ENCODE peak calls at places on chromosomes 7 and 10, in five cellular contexts. X is suprapubic skin, B is transverse colon, U is stomach, F is esophagus muscularis mucosa. L is an unnamed sample. For H3K4me1, the result is how much of the 10 kb centered on the place peaks cover.

GRCh38 chr7:30705596-30705995 is 23.3 kb upstream of the CRHR2 start:
- DNase-seq in X (no peak), B (no peak), U (no peak), F (no peak), L (no peak)

GRCh38 chr10:36666451-36666850 is 458.9 kb upstream of the ANKRD30A start:
- DNase-seq in X (no peak), B (no peak), U (no peak), F (no peak), L (no peak)

GRCh38 chr10:19209319-19209718 is 160.7 kb downstream of the MALRD1 start:
- DNase-seq in X (no peak), B (no peak), U (no peak), F (no peak), L (no peak)

GRCh38 chr10:4246881-4247358 is 461.9 kb upstream of the KLF6 start:
- DNase-seq in X (no peak), B (no peak), U (no peak), F (no peak), L (no peak)

GRCh38 chr7:132417037-132417906 is 159.0 kb downstream of the PLXNA4 start:
- DNase-seq in X (no peak), B (no peak), U (no peak), F (no peak), L (no peak)

GRCh38 chr7:46034056-46034768 is 113.1 kb upstream of the IGFBP3 start:
- DNase-seq in X (no peak), B (no peak), U (no peak), F (no peak), L (no peak)

GRCh38 chr10:123926401-123927264 is 35.0 kb upstream of the CPXM2 start:
- DNase-seq in X (no peak), B (no peak), U (no peak), F (no peak), L (no peak)

GRCh38 chr7:139635521-139636240 is 112.2 kb downstream of the CLEC2L start:
- DNase-seq in X (no peak), B (no peak), U (no peak), F (no peak), L (no peak)

GRCh38 chr7:146864644-146865043 is 748.0 kb downstream of the CNTNAP2 start:
- DNase-seq in X (no peak), B (no peak), U (no peak), F (no peak), L (no peak)

GRCh38 chr10:21364196-21365114 is 161.0 kb downstream of the SKIDA1 start:
- DNase-seq in X (no peak), B (peak), U (no peak), F (no peak), L (no peak)

GRCh38 chr7:128919241-128919640 is 8.7 kb upstream of the KCP start:
- DNase-seq in X (peak), B (no peak), U (no peak), F (no peak), L (peak)

GRCh38 chr7:143934526-143935340 is at the start of gene OR2F2:
- DNase-seq in X (no peak), B (no peak), U (no peak), F (no peak), L (no peak)

GRCh38 chr7:86943447-86943846 is 116.0 kb downstream of the ELAPOR2 start:
- DNase-seq in X (no peak), B (no peak), U (no peak), F (no peak), L (no peak)

GRCh38 chr10:32413513-32413912 is 32.4 kb upstream of the CCDC7 start:
- DNase-seq in X (no peak), B (no peak), U (no peak), F (no peak), L (no peak)

GRCh38 chr10:24215193-24215592 is 6.3 kb downstream of the KIAA1217 start:
- DNase-seq in X (no peak), B (peak), U (no peak), F (no peak), L (no peak)

GRCh38 chr7:111528331-111528730 is 34.0 kb downstream of the IMMP2L start:
- DNase-seq in X (no peak), B (no peak), U (no peak), F (no peak), L (no peak)

GRCh38 chr10:99519690-99520039 is 13.1 kb upstream of the NKX2-3 start:
- DNase-seq in X (no peak), B (no peak), U (no peak), F (no peak), L (no peak)

GRCh38 chr7:87993269-87993668 is 59.2 kb downstream of the ADAM22 start:
- DNase-seq in X (no peak), B (no peak), U (no peak), F (no peak), L (no peak)

GRCh38 chr10:62244785-62245595 is 23.7 kb downstream of the RTKN2 start:
- DNase-seq in X (no peak), B (peak), U (no peak), F (no peak), L (no peak)

GRCh38 chr7:131840291-131840690 is 283.9 kb upstream of the PODXL start:
- DNase-seq in X (no peak), B (no peak), U (no peak), F (no peak), L (no peak)

GRCh38 chr10:61408065-61408464 is 45.1 kb downstream of the TMEM26 start:
- DNase-seq in X (no peak), B (no peak), U (no peak), F (no peak), L (no peak)

GRCh38 chr7:150368884-150369739 is 490 bp downstream of the REPIN1 start:
- DNase-seq in X (no peak), B (peak), U (peak), F (peak), L (peak)

GRCh38 chr10:14126697-14127440 is 203.9 kb downstream of the FRMD4A start:
- DNase-seq in X (no peak), B (no peak), U (no peak), F (no peak), L (no peak)

GRCh38 chr7:90067171-90067570 is 87.1 kb upstream of the STEAP1 start:
- DNase-seq in X (no peak), B (no peak), U (no peak), F (no peak), L (no peak)

GRCh38 chr10:120048358-120048757 is 155.8 kb downstream of the SEC23IP start:
- DNase-seq in X (no peak), B (no peak), U (no peak), F (no peak), L (no peak)

GRCh38 chr10:18687706-18688105 is 28.5 kb downstream of the ARL5B start:
- DNase-seq in X (no peak), B (no peak), U (no peak), F (no peak), L (no peak)

GRCh38 chr7:34133983-34134782 is 228.8 kb downstream of the BMPER start:
- DNase-seq in X (no peak), B (peak), U (peak), F (no peak), L (peak)

GRCh38 chr7:114658188-114658587 is 243.6 kb downstream of the FOXP2 start:
- DNase-seq in X (no peak), B (no peak), U (no peak), F (no peak), L (no peak)

GRCh38 chr10:114051714-114052113 is 8.0 kb downstream of the ADRB1 start:
- DNase-seq in X (no peak), B (no peak), U (no peak), F (no peak), L (no peak)

GRCh38 chr7:100602889-100603696 is 930 bp downstream of the PCOLCE start:
- DNase-seq in X (no peak), B (peak), U (no peak), F (peak), L (peak)

GRCh38 chr7:11492307-11492706 is 339.7 kb downstream of the THSD7A start:
- DNase-seq in X (no peak), B (no peak), U (no peak), F (no peak), L (no peak)

GRCh38 chr10:77501152-77501845 is 136.3 kb downstream of the KCNMA1 start:
- DNase-seq in X (no peak), B (no peak), U (no peak), F (no peak), L (peak)

GRCh38 chr10:70232155-70232858 is 922 bp downstream of the PPA1 start:
- DNase-seq in X (no peak), B (peak), U (peak), F (peak), L (peak)
- TF ChIP-seq POLR2A in X (no peak), B (peak), U (no peak), F (peak), L (no peak)

GRCh38 chr10:15829495-15829894 is 30.8 kb downstream of the MINDY3 start:
- DNase-seq in X (no peak), B (no peak), U (no peak), F (no peak), L (no peak)
- TF ChIP-seq POLR2AphosphoS5 in X (no peak), B (no peak), U (no peak), F (no peak), L (no peak)

GRCh38 chr10:22621726-22622125 is 92.7 kb downstream of the PIP4K2A start:
- DNase-seq in X (no peak), B (no peak), U (no peak), F (no peak), L (no peak)

GRCh38 chr10:22624289-22624738 is 90.1 kb downstream of the PIP4K2A start:
- DNase-seq in X (no peak), B (no peak), U (no peak), F (no peak), L (no peak)

GRCh38 chr10:22622242-22622806 is 92.1 kb downstream of the PIP4K2A start:
- DNase-seq in X (no peak), B (no peak), U (no peak), F (no peak), L (no peak)

GRCh38 chr10:22625511-22626288 is 88.7 kb downstream of the PIP4K2A start:
- DNase-seq in X (no peak), B (no peak), U (no peak), F (no peak), L (no peak)

DNA sequence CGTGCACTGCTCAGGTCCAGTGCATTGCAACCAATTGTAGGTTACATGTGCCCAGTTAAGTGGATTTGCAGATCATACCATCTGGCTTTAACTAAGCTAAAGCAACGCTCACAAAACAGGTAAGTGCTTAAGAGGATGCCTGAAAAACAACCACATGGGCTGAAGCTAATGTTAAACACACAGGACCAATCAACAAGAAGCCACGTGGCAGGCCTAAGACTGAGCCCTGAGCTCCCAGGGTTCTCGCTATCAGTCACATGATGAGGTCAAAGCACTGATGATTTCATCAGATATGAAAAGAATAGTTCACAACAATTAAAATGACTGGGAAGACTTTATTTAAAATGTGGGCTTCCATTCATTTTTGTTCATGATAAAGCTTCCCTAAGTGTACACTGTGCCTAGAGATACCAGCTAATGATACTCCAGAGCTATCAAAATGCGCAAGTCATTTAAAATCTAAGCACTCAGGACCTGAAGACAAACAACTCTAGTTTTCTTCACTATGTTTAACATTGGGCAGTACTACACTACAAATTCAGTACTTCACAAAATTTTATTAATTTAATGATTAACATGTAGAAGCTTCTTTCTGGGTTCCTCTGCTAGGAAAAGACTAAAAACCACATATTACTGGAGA is 90.6 kb downstream of the PIP4K2A start:
- DNase-seq in X (no peak), B (no peak), U (no peak), F (no peak), L (no peak)
- H3K4me1 ChIP-seq in X (under half), B (under half), U (half or more), F (under half), L (under half)

GRCh38 chr10:48945441-48946143 is 6.0 kb upstream of the LRRC18 start:
- DNase-seq in X (peak), B (peak), U (no peak), F (no peak), L (no peak)

GRCh38 chr10:48951707-48952106 is 12.1 kb upstream of the LRRC18 start:
- DNase-seq in X (no peak), B (no peak), U (no peak), F (no peak), L (peak)

GRCh38 chr10:48946891-48947500 is 7.4 kb upstream of the LRRC18 start:
- DNase-seq in X (no peak), B (no peak), U (no peak), F (no peak), L (peak)

GRCh38 chr10:48947690-48948418 is 8.2 kb upstream of the LRRC18 start:
- DNase-seq in X (no peak), B (no peak), U (no peak), F (no peak), L (peak)

DNA sequence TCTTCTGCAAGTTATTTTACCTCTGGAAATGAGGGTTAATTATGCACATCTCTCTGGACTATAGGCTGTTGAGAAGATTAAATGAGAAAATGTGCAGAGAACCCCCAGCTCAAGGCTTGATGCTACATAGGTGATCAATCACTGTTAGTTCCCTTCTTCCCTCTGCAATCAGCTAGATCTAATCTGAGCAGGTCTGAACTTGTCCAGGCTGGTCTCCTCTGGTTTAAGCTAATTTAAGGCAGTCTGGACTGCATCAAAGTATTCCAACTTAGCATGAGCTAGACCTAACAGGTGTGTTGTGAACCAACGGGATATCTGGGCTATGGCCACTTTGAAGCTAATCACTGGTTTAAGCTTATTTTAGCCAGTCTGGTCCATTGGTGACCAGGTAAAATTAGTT is 9.0 kb upstream of the LRRC18 start:
- DNase-seq in X (no peak), B (no peak), U (no peak), F (no peak), L (no peak)
- TF ChIP-seq POLR2A in X (no peak), B (no peak), U (no peak), F (no peak), L (no peak)